ENCODE peak calls at places on chromosomes 3 and 15, in five cellular contexts. N is NCI-H1417; O is activated naive CD4-positive, alpha-beta T cell treated with anti-CD3 and anti-CD28 coated beads, Interleukin-2, amount 10 ng/mL, durations not matched to agents 7 days and 5 days; K is HuH-7; C is nucleus accumbens. P is an unnamed sample.

GRCh38 chr3:183944790-183945189 is 60.1 kb upstream of the PARL start:
- DNase-seq in C (no peak), K (no peak), O (no peak), N (no peak), P (no peak)

GRCh38 chr3:42001777-42002176 is 39.9 kb upstream of the ULK4 start:
- DNase-seq in O (no peak), K (no peak), N (no peak), C (no peak), P (no peak)

GRCh38 chr3:5017953-5018531 is 38.8 kb downstream of the BHLHE40 start:
- DNase-seq in O (no peak), C (no peak), N (no peak), K (peak), P (no peak)

GRCh38 chr3:69116897-69117296 is 5.5 kb downstream of the LMOD3 start:
- DNase-seq in C (no peak), K (no peak), N (peak), O (no peak), P (no peak)

GRCh38 chr15:42139596-42139995 is 16.8 kb downstream of the PLA2G4F start:
- DNase-seq in O (no peak), C (no peak), N (no peak), K (no peak), P (no peak)

GRCh38 chr15:92599394-92599970 is 56.1 kb downstream of the FAM174B start:
- DNase-seq in C (no peak), O (no peak), K (no peak), N (no peak), P (no peak)

GRCh38 chr3:134320749-134321148 is 53.5 kb downstream of the AMOTL2 start:
- DNase-seq in K (no peak), O (no peak), N (no peak), C (no peak), P (no peak)

GRCh38 chr15:40190591-40190990 is 29.7 kb downstream of the BUB1B start:
- DNase-seq in O (no peak), N (no peak), C (no peak), K (no peak), P (no peak)

GRCh38 chr3:52291508-52292181 is 4.0 kb downstream of the GLYCTK start:
- DNase-seq in K (no peak), N (no peak), C (no peak), O (peak), P (peak)

GRCh38 chr15:27057904-27058645 is 87.1 kb downstream of the GABRG3 start:
- DNase-seq in C (no peak), N (no peak), K (no peak), O (no peak), P (no peak)

GRCh38 chr3:177744873-177745646 is 547.8 kb upstream of the TBL1XR1 start:
- DNase-seq in C (no peak), O (no peak), N (no peak), K (peak), P (no peak)

GRCh38 chr3:45646051-45646585 is 43.1 kb upstream of the SACM1L start:
- DNase-seq in K (no peak), N (no peak), O (no peak), C (no peak), P (no peak)

GRCh38 chr3:49716691-49717538 is 2.6 kb downstream of the AMIGO3 start:
- DNase-seq in K (no peak), O (no peak), N (no peak), C (no peak), P (no peak)